ENCODE peak calls at places on chromosomes 4 and X, in seven cellular contexts. C is cardiac fibroblast; V is sigmoid colon; Q is lung; R is bronchial epithelial cell; S is CD8-positive, alpha-beta T cell; W is adipocyte. T is an unnamed sample.
A peak's percentile ranks its signal among the peaks of the same experiment; 100 is the strongest.

GRCh38 chr4:30714408-30715031 is 5.6 kb upstream of the PCDH7 start:
- DNase-seq in C (peak; percentile 72), V (no peak), Q (no peak), R (peak; percentile 57), S (no peak), W (peak; percentile 84), T (no peak)

GRCh38 chr4:146288188-146288587 is 73.8 kb downstream of the REELD1 start:
- DNase-seq in C (no peak), V (no peak), Q (no peak), R (no peak), S (no peak), W (no peak), T (no peak)

GRCh38 chr4:88378691-88379559 is at the start of gene HERC6:
- DNase-seq in C (peak; percentile 83), V (peak; percentile 89), Q (peak; percentile 87), R (peak; percentile 69), S (peak; percentile 59), W (peak; percentile 88), T (peak; percentile 81)

GRCh38 chr4:9949573-9949972 is 71.7 kb downstream of the SLC2A9 start:
- DNase-seq in C (no peak), V (no peak), Q (no peak), R (no peak), S (no peak), W (no peak), T (no peak)

GRCh38 chr4:94375364-94375763 is 32.7 kb upstream of the HPGDS start:
- DNase-seq in C (no peak), V (no peak), Q (no peak), R (no peak), S (no peak), W (no peak), T (no peak)

GRCh38 chr4:87073570-87074470 is 139.0 kb downstream of the AFF1 start:
- DNase-seq in C (no peak), V (peak; percentile 82), Q (no peak), R (peak; percentile 73), S (peak; percentile 24), W (no peak), T (no peak)

GRCh38 chrX:7120578-7121219 is 26.8 kb upstream of the STS start:
- DNase-seq in C (peak; percentile 42), V (no peak), Q (no peak), R (peak; percentile 42), S (no peak), W (peak; percentile 47), T (no peak)

GRCh38 chr4:7423801-7424552 is 10.8 kb downstream of the PSAPL1 start:
- DNase-seq in C (no peak), V (peak; percentile 33), Q (no peak), R (peak; percentile 18), S (no peak), W (no peak), T (no peak)

GRCh38 chrX:119381349-119381944 is 17.7 kb upstream of the SLC25A43 start:
- DNase-seq in C (no peak), V (no peak), Q (no peak), R (peak; percentile 42), S (no peak), W (no peak), T (no peak)

GRCh38 chrX:19823031-19823430 is 64.4 kb downstream of the SH3KBP1 start:
- DNase-seq in C (no peak), V (no peak), Q (no peak), R (no peak), S (no peak), W (no peak), T (no peak)

GRCh38 chrX:130097507-130098201 is 12.6 kb downstream of the ELF4 start:
- DNase-seq in C (no peak), V (no peak), Q (no peak), R (no peak), S (no peak), W (no peak), T (no peak)

GRCh38 chr4:57048590-57049304 is 61.4 kb downstream of the IGFBP7 start:
- DNase-seq in C (peak; percentile 61), V (no peak), Q (no peak), R (peak; percentile 82), S (no peak), W (no peak), T (no peak)

GRCh38 chr4:156536661-156537060 is 434.9 kb downstream of the PDGFC start:
- DNase-seq in C (peak; percentile 22), V (no peak), Q (no peak), R (peak; percentile 84), S (no peak), W (peak; percentile 19), T (no peak)

GRCh38 chrX:30971761-30972603 is 82.9 kb upstream of the TAB3 start:
- DNase-seq in C (peak; percentile 51), V (no peak), Q (peak; percentile 35), R (peak; percentile 19), S (peak; percentile 2), W (peak; percentile 63), T (peak; percentile 15)

GRCh38 chrX:123425904-123426303 is 241.8 kb downstream of the GRIA3 start:
- DNase-seq in C (peak; percentile 39), V (no peak), Q (peak; percentile 33), R (peak; percentile 38), S (no peak), W (peak; percentile 59), T (no peak)

GRCh38 chrX:42778096-42778495 is at the start of gene PPP1R2C:
- DNase-seq in C (no peak), V (no peak), Q (no peak), R (no peak), S (no peak), W (no peak), T (no peak)

GRCh38 chr4:19721587-19721986 is 530.1 kb upstream of the SLIT2 start:
- DNase-seq in C (no peak), V (no peak), Q (no peak), R (no peak), S (no peak), W (no peak), T (no peak)

GRCh38 chr4:146776691-146777090 is 138.0 kb downstream of the POU4F2 start:
- DNase-seq in C (no peak), V (no peak), Q (no peak), R (no peak), S (no peak), W (no peak), T (no peak)

GRCh38 chr4:87007345-87008181 is 72.8 kb downstream of the AFF1 start:
- DNase-seq in C (peak; percentile 69), V (peak; percentile 88), Q (peak; percentile 51), R (peak; percentile 56), S (peak; percentile 19), W (peak; percentile 84), T (peak; percentile 76)

DNA sequence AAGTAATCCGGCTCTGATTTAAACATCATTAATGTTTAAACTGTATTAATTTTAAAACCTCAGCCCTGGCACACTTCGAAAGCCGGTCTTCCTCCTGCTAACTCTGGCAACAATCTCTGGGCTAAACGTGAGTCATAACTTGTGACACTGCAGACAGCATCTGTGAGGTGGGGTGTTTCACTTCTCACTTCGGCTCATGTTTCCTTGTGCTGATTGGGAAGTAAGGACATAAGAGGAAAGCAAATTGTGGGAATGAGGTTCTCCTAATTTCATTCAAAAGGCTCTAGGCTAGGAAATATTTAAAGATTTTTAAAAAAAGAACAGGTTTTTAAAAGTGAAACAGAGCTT is 139.9 kb upstream of the USP9X start:
- DNase-seq in C (peak; percentile 78), V (peak; percentile 76), Q (no peak), R (peak; percentile 78), S (no peak), W (peak; percentile 75), T (no peak)
- H3K4me3 ChIP-seq in C (no peak overlapping the region), V (no peak overlapping the region), Q (no peak overlapping the region), R (no peak overlapping the region), S (no peak overlapping the region), W (no peak overlapping the region), T (no peak overlapping the region)

DNA sequence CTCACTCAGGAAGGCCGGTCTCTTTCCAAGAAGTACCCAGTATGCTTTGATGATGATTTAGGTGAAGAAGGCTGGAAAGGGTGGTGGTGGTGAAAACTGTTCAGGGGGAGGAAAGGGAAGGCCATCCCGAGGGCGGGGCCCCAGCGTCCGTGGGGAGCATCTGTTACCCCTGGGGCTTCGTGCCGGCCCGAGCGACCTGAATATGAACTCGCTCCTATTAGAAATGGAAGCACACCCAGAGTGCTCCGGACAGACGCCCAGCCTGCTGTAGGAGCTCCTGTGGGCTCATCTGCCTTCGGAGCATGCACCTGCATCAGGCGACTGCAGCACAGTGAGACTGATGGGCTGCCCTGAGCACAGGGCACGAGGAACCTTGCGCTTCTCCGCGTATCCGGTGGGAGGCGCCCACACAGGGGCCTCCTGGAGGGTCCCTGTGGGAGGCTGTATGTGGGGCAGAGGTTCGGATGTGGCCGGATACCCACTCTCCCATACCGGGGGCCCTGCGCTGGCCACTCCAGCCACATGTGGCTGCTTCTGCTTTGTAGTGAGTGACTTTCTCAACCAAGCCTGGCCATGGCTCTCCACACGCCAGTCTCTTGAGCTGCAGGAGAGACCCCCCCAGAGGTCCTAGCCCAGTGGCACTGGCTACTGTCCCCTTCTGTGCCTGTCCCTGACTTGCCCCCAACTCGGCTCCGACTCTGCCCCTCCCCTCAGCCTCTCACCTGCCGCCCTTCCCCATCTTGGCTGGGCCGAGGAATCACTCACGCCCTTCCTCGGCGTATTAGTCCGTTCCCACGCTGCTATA is 36.8 kb downstream of the FGFRL1 start:
- DNase-seq in C (no peak), V (peak; percentile 61), Q (no peak), R (no peak), S (no peak), W (no peak), T (no peak)
- H3K4me3 ChIP-seq in C (no peak overlapping the region), V (no peak overlapping the region), Q (no peak overlapping the region), R (no peak overlapping the region), S (no peak overlapping the region), W (peak overlapping the region; percentile 59), T (no peak overlapping the region)

DNA sequence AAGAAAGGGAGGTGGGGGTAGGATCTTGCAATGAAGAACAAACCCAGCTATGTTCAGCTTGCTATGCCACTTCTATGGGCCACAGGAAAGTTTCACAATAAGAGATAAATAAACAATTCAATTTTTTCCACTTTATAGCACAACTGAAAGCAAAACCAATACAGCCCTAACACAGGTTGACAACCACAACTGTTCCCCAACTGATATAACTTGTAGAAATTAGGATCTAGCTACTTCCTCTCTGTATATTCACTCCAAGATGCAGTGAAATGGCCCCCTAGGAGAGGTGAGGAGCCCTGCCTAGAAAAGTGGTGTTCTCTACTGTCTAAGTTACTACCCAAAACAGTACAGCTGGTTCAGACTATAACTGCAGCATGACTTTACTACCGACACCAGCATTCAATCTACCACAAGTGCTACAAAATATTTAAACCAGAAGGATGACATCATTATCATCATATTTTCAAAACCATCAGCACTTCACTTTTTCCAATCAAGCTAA is 77.0 kb downstream of the FBXW7 start:
- DNase-seq in C (no peak), V (no peak), Q (no peak), R (no peak), S (no peak), W (peak; percentile 50), T (no peak)
- H3K4me3 ChIP-seq in C (no peak overlapping the region), V (no peak overlapping the region), Q (no peak overlapping the region), R (no peak overlapping the region), S (no peak overlapping the region), W (no peak overlapping the region), T (no peak overlapping the region)

DNA sequence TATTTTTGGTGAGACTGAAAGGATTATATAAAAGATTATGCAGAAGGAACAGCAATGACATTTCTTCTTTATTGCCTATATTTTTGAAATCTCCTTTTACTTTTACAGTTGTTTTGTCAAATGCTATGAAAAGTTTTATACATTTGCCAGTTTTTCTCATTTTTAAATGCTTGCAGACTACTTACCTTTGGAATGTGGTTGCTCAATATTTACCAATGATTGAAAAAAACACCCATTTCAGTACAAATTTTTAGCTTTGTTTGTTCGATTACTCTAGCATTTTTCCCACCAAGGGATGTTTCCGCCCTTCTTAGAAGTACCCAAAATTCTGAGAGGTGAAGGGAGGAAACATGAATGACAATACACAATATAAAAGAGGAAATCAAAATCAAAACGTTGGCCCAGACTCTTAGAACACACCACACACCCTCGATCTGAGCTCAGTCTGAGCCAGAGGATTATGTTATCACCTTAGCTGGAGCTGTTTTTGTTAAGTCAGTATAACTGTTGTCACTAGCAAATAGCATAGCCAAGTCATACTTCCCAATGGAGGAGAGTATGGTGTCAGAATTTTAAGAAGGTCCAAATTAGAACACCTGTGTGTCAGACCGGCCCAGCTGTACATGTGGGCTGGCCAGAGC is 18.3 kb downstream of the DKK2 start:
- DNase-seq in C (no peak), V (no peak), Q (no peak), R (no peak), S (no peak), W (peak; percentile 58), T (no peak)
- H3K4me3 ChIP-seq in C (no peak overlapping the region), V (no peak overlapping the region), Q (no peak overlapping the region), R (no peak overlapping the region), S (no peak overlapping the region), W (peak overlapping the region; percentile 8), T (no peak overlapping the region)

T was measured in heart left ventricle.